ENCODE peak calls at places on chromosomes 11 and 22, in nine cellular contexts. D, Z, K, J, L, T, B, V and E are unnamed samples.

GRCh38 chr22:31192513-31192912 is 19.6 kb upstream of the LIMK2 start:
- DNase-seq in D (no peak), Z (no peak), K (no peak), J (no peak), L (no peak), T (no peak), B (no peak), V (no peak), E (no peak)

GRCh38 chr22:32579533-32580220 is 105.1 kb downstream of the FBXO7 start:
- DNase-seq in D (peak; percentile 83), Z (peak; percentile 31), K (no peak), J (no peak), L (no peak), T (peak; percentile 77), B (peak; percentile 88), V (no peak), E (no peak)

GRCh38 chr22:39932166-39932565 is 28.0 kb upstream of the TMA7B start:
- DNase-seq in D (no peak), Z (no peak), K (no peak), J (no peak), L (no peak), T (no peak), B (no peak), V (no peak), E (no peak)

GRCh38 chr22:42364641-42365336 is 67.4 kb downstream of the NFAM1 start:
- DNase-seq in D (peak; percentile 56), Z (peak; percentile 9), K (no peak), J (no peak), L (no peak), T (peak; percentile 37), B (no peak), V (no peak), E (no peak)

GRCh38 chr22:17638182-17638431 is 450 bp upstream of the BCL2L13 start:
- DNase-seq in D (no peak), Z (no peak), K (peak; percentile 56), J (no peak), L (no peak), T (no peak), B (no peak), V (peak; percentile 69), E (no peak)

GRCh38 chr11:66071326-66071870 is 1.3 kb downstream of the PACS1 start:
- DNase-seq in D (no peak), Z (no peak), K (no peak), J (no peak), L (no peak), T (no peak), B (peak; percentile 24), V (no peak), E (no peak)

GRCh38 chr11:57598831-57599155 is 1.3 kb downstream of the SERPING1 start:
- DNase-seq in D (no peak), Z (peak; percentile 36), K (no peak), J (no peak), L (no peak), T (peak; percentile 41), B (peak; percentile 24), V (no peak), E (no peak)

GRCh38 chr22:29263791-29264216 is 4.0 kb downstream of the RHBDD3 start:
- DNase-seq in D (no peak), Z (no peak), K (no peak), J (no peak), L (no peak), T (no peak), B (no peak), V (no peak), E (no peak)

GRCh38 chr11:10930224-10930960 is 72.5 kb upstream of the ZBED5 start:
- DNase-seq in D (no peak), Z (peak; percentile 4), K (peak; percentile 28), J (no peak), L (no peak), T (no peak), B (peak; percentile 42), V (peak; percentile 32), E (no peak)

GRCh38 chr11:3341298-3341697 is 37.6 kb downstream of the ZNF195 start:
- DNase-seq in D (no peak), Z (peak; percentile 20), K (peak; percentile 24), J (peak; percentile 61), L (no peak), T (peak; percentile 30), B (peak; percentile 20), V (peak; percentile 16), E (peak; percentile 66)

GRCh38 chr11:3853935-3854659 is 1.4 kb upstream of the STIM1 start:
- DNase-seq in D (no peak), Z (no peak), K (no peak), J (peak; percentile 66), L (peak; percentile 86), T (no peak), B (no peak), V (no peak), E (peak; percentile 75)

GRCh38 chr11:110337570-110338193 is 41.3 kb upstream of the RDX start:
- DNase-seq in D (no peak), Z (peak; percentile 67), K (peak; percentile 46), J (no peak), L (peak; percentile 40), T (peak; percentile 65), B (peak; percentile 84), V (no peak), E (no peak)

GRCh38 chr11:78019808-78020207 is 3.3 kb downstream of the KCTD14 start:
- DNase-seq in D (no peak), Z (no peak), K (peak; percentile 37), J (no peak), L (no peak), T (no peak), B (peak; percentile 60), V (no peak), E (no peak)

GRCh38 chr11:101127348-101127698 is 2.3 kb downstream of the PGR start:
- DNase-seq in D (no peak), Z (no peak), K (no peak), J (no peak), L (peak; percentile 11), T (no peak), B (no peak), V (no peak), E (no peak)

GRCh38 chr11:132519226-132519860 is 1013.0 kb downstream of the OPCML start:
- DNase-seq in D (no peak), Z (peak; percentile 4), K (no peak), J (no peak), L (no peak), T (peak; percentile 20), B (no peak), V (no peak), E (no peak)

GRCh38 chr11:76984741-76985140 is 49.5 kb upstream of the B3GNT6 start:
- DNase-seq in D (no peak), Z (no peak), K (peak; percentile 18), J (no peak), L (no peak), T (no peak), B (no peak), V (no peak), E (no peak)

GRCh38 chr22:22609271-22609670 is 35.1 kb upstream of the GGTLC2 start:
- DNase-seq in D (no peak), Z (no peak), K (no peak), J (no peak), L (no peak), T (no peak), B (no peak), V (no peak), E (no peak)

GRCh38 chr11:7965386-7965785 is at the start of gene NLRP10:
- DNase-seq in D (no peak), Z (peak; percentile 39), K (peak; percentile 45), J (no peak), L (no peak), T (peak; percentile 96), B (peak; percentile 70), V (no peak), E (no peak)

GRCh38 chr11:14136561-14136960 is 174.0 kb downstream of the SPON1 start:
- DNase-seq in D (no peak), Z (no peak), K (no peak), J (no peak), L (no peak), T (no peak), B (no peak), V (no peak), E (no peak)

GRCh38 chr22:41596776-41597634 is 7.4 kb upstream of the PMM1 start:
- DNase-seq in D (peak; percentile 81), Z (peak; percentile 22), K (no peak), J (no peak), L (peak; percentile 23), T (peak; percentile 54), B (peak; percentile 50), V (peak; percentile 38), E (no peak)

GRCh38 chr11:125300791-125301218 is 136.3 kb downstream of the PKNOX2 start:
- DNase-seq in D (peak; percentile 77), Z (peak; percentile 71), K (peak; percentile 79), J (no peak), L (no peak), T (peak; percentile 92), B (peak; percentile 94), V (no peak), E (no peak)

GRCh38 chr11:110479445-110480101 is 49.8 kb downstream of the FDX1 start:
- DNase-seq in D (peak; percentile 61), Z (peak; percentile 19), K (no peak), J (no peak), L (no peak), T (peak; percentile 14), B (peak; percentile 68), V (peak; percentile 83), E (no peak)

GRCh38 chr11:88292156-88292844 is 45.2 kb downstream of the CTSC start:
- DNase-seq in D (peak; percentile 30), Z (no peak), K (peak; percentile 20), J (no peak), L (no peak), T (peak; percentile 75), B (peak; percentile 83), V (peak; percentile 74), E (no peak)

GRCh38 chr11:85029964-85030363 is 597.2 kb downstream of the DLG2 start:
- DNase-seq in D (no peak), Z (peak; percentile 28), K (peak; percentile 1), J (no peak), L (no peak), T (peak; percentile 15), B (peak; percentile 49), V (no peak), E (no peak)

GRCh38 chr11:15865212-15865987 is 490.9 kb downstream of the SOX6 start:
- DNase-seq in D (no peak), Z (no peak), K (peak; percentile 74), J (no peak), L (no peak), T (no peak), B (no peak), V (no peak), E (no peak)